ENCODE peak calls at places on chromosomes 3 and 15, in eight cellular contexts. One of them, this sample, is unnamed.

GRCh38 chr3:126888186-126888760 is 94.6 kb upstream of the PLXNA1 start:
- DNase-seq in foreskin fibroblast: no peak
- DNase-seq in HFFc6: no peak
- DNase-seq in RPMI8226: no peak
- DNase-seq in KG1: no peak
- DNase-seq in effector memory CD8-positive, alpha-beta T cell: no peak
- DNase-seq in AG10803: no peak
- DNase-seq in stimulated activated CD8-positive, alpha-beta memory T cell treated with anti-CD3 and anti-CD28 coated beads, Interleukin-7, amount 100 ng/mL, for 1 hour: no peak
- DNase-seq in this sample: no peak

GRCh38 chr15:70258369-70259029 is 160.8 kb upstream of the TLE3 start:
- DNase-seq in foreskin fibroblast: no peak
- DNase-seq in HFFc6: no peak
- DNase-seq in RPMI8226: peak
- DNase-seq in KG1: peak
- DNase-seq in effector memory CD8-positive, alpha-beta T cell: peak
- DNase-seq in AG10803: no peak
- DNase-seq in stimulated activated CD8-positive, alpha-beta memory T cell treated with anti-CD3 and anti-CD28 coated beads, Interleukin-7, amount 100 ng/mL, for 1 hour: peak
- DNase-seq in this sample: peak

GRCh38 chr15:65277015-65277414 is 9.7 kb downstream of the PARP16 start:
- DNase-seq in foreskin fibroblast: no peak
- DNase-seq in HFFc6: no peak
- DNase-seq in RPMI8226: no peak
- DNase-seq in KG1: no peak
- DNase-seq in effector memory CD8-positive, alpha-beta T cell: no peak
- DNase-seq in AG10803: no peak
- DNase-seq in stimulated activated CD8-positive, alpha-beta memory T cell treated with anti-CD3 and anti-CD28 coated beads, Interleukin-7, amount 100 ng/mL, for 1 hour: no peak
- DNase-seq in this sample: no peak

GRCh38 chr15:28456476-28457395 is 76.0 kb downstream of the GOLGA8G start:
- DNase-seq in foreskin fibroblast: no peak
- DNase-seq in HFFc6: no peak
- DNase-seq in RPMI8226: no peak
- DNase-seq in KG1: no peak
- DNase-seq in effector memory CD8-positive, alpha-beta T cell: no peak
- DNase-seq in AG10803: no peak
- DNase-seq in stimulated activated CD8-positive, alpha-beta memory T cell treated with anti-CD3 and anti-CD28 coated beads, Interleukin-7, amount 100 ng/mL, for 1 hour: no peak
- DNase-seq in this sample: no peak

GRCh38 chr3:27431116-27431515 is 53.1 kb downstream of the SLC4A7 start:
- DNase-seq in foreskin fibroblast: peak
- DNase-seq in HFFc6: peak
- DNase-seq in RPMI8226: no peak
- DNase-seq in KG1: no peak
- DNase-seq in effector memory CD8-positive, alpha-beta T cell: no peak
- DNase-seq in AG10803: peak
- DNase-seq in stimulated activated CD8-positive, alpha-beta memory T cell treated with anti-CD3 and anti-CD28 coated beads, Interleukin-7, amount 100 ng/mL, for 1 hour: no peak
- DNase-seq in this sample: no peak

GRCh38 chr3:14797731-14798130 is 21.0 kb upstream of the FGD5 start:
- DNase-seq in foreskin fibroblast: no peak
- DNase-seq in HFFc6: no peak
- DNase-seq in RPMI8226: no peak
- DNase-seq in KG1: no peak
- DNase-seq in effector memory CD8-positive, alpha-beta T cell: no peak
- DNase-seq in AG10803: no peak
- DNase-seq in stimulated activated CD8-positive, alpha-beta memory T cell treated with anti-CD3 and anti-CD28 coated beads, Interleukin-7, amount 100 ng/mL, for 1 hour: no peak
- DNase-seq in this sample: no peak

GRCh38 chr3:141844108-141844507 is 32.3 kb upstream of the ATP1B3 start:
- DNase-seq in foreskin fibroblast: no peak
- DNase-seq in HFFc6: no peak
- DNase-seq in RPMI8226: no peak
- DNase-seq in KG1: no peak
- DNase-seq in effector memory CD8-positive, alpha-beta T cell: no peak
- DNase-seq in AG10803: no peak
- DNase-seq in stimulated activated CD8-positive, alpha-beta memory T cell treated with anti-CD3 and anti-CD28 coated beads, Interleukin-7, amount 100 ng/mL, for 1 hour: no peak
- DNase-seq in this sample: no peak

GRCh38 chr15:73826711-73827243 is 46.6 kb upstream of the TBC1D21 start:
- DNase-seq in foreskin fibroblast: no peak
- DNase-seq in HFFc6: no peak
- DNase-seq in RPMI8226: no peak
- DNase-seq in KG1: no peak
- DNase-seq in effector memory CD8-positive, alpha-beta T cell: no peak
- DNase-seq in AG10803: no peak
- DNase-seq in stimulated activated CD8-positive, alpha-beta memory T cell treated with anti-CD3 and anti-CD28 coated beads, Interleukin-7, amount 100 ng/mL, for 1 hour: no peak
- DNase-seq in this sample: no peak

GRCh38 chr3:177618873-177619771 is 421.8 kb upstream of the TBL1XR1 start:
- DNase-seq in foreskin fibroblast: peak
- DNase-seq in HFFc6: peak
- DNase-seq in RPMI8226: peak
- DNase-seq in KG1: no peak
- DNase-seq in effector memory CD8-positive, alpha-beta T cell: no peak
- DNase-seq in AG10803: peak
- DNase-seq in stimulated activated CD8-positive, alpha-beta memory T cell treated with anti-CD3 and anti-CD28 coated beads, Interleukin-7, amount 100 ng/mL, for 1 hour: no peak
- DNase-seq in this sample: no peak

GRCh38 chr3:110567032-110567431 is 504.6 kb upstream of the NECTIN3 start:
- DNase-seq in foreskin fibroblast: peak
- DNase-seq in HFFc6: no peak
- DNase-seq in RPMI8226: no peak
- DNase-seq in KG1: no peak
- DNase-seq in effector memory CD8-positive, alpha-beta T cell: no peak
- DNase-seq in AG10803: no peak
- DNase-seq in stimulated activated CD8-positive, alpha-beta memory T cell treated with anti-CD3 and anti-CD28 coated beads, Interleukin-7, amount 100 ng/mL, for 1 hour: no peak
- DNase-seq in this sample: no peak

GRCh38 chr15:77507911-77508310 is 87.2 kb downstream of the HMG20A start:
- DNase-seq in foreskin fibroblast: peak
- DNase-seq in HFFc6: no peak
- DNase-seq in RPMI8226: peak
- DNase-seq in KG1: no peak
- DNase-seq in effector memory CD8-positive, alpha-beta T cell: no peak
- DNase-seq in AG10803: peak
- DNase-seq in stimulated activated CD8-positive, alpha-beta memory T cell treated with anti-CD3 and anti-CD28 coated beads, Interleukin-7, amount 100 ng/mL, for 1 hour: no peak
- DNase-seq in this sample: no peak

GRCh38 chr3:10334461-10334860 is 13.5 kb upstream of the SEC13 start:
- DNase-seq in foreskin fibroblast: peak
- DNase-seq in HFFc6: peak
- DNase-seq in RPMI8226: no peak
- DNase-seq in KG1: no peak
- DNase-seq in effector memory CD8-positive, alpha-beta T cell: no peak
- DNase-seq in AG10803: peak
- DNase-seq in stimulated activated CD8-positive, alpha-beta memory T cell treated with anti-CD3 and anti-CD28 coated beads, Interleukin-7, amount 100 ng/mL, for 1 hour: no peak
- DNase-seq in this sample: no peak

GRCh38 chr3:13853978-13854296 is 25.9 kb downstream of the WNT7A start:
- DNase-seq in foreskin fibroblast: no peak
- DNase-seq in HFFc6: no peak
- DNase-seq in RPMI8226: peak
- DNase-seq in KG1: no peak
- DNase-seq in effector memory CD8-positive, alpha-beta T cell: no peak
- DNase-seq in AG10803: no peak
- DNase-seq in stimulated activated CD8-positive, alpha-beta memory T cell treated with anti-CD3 and anti-CD28 coated beads, Interleukin-7, amount 100 ng/mL, for 1 hour: no peak
- DNase-seq in this sample: no peak

GRCh38 chr3:168622795-168623194 is 527.1 kb upstream of the GOLIM4 start:
- DNase-seq in foreskin fibroblast: no peak
- DNase-seq in HFFc6: no peak
- DNase-seq in RPMI8226: no peak
- DNase-seq in KG1: no peak
- DNase-seq in effector memory CD8-positive, alpha-beta T cell: no peak
- DNase-seq in AG10803: no peak
- DNase-seq in stimulated activated CD8-positive, alpha-beta memory T cell treated with anti-CD3 and anti-CD28 coated beads, Interleukin-7, amount 100 ng/mL, for 1 hour: no peak
- DNase-seq in this sample: no peak

GRCh38 chr3:13776253-13777050 is 103.4 kb downstream of the WNT7A start:
- DNase-seq in foreskin fibroblast: no peak
- DNase-seq in HFFc6: no peak
- DNase-seq in RPMI8226: no peak
- DNase-seq in KG1: no peak
- DNase-seq in effector memory CD8-positive, alpha-beta T cell: no peak
- DNase-seq in AG10803: no peak
- DNase-seq in stimulated activated CD8-positive, alpha-beta memory T cell treated with anti-CD3 and anti-CD28 coated beads, Interleukin-7, amount 100 ng/mL, for 1 hour: no peak
- DNase-seq in this sample: no peak

GRCh38 chr3:11721114-11721440 is 77.4 kb upstream of the VGLL4 start:
- DNase-seq in foreskin fibroblast: no peak
- DNase-seq in HFFc6: no peak
- DNase-seq in RPMI8226: peak
- DNase-seq in KG1: no peak
- DNase-seq in effector memory CD8-positive, alpha-beta T cell: no peak
- DNase-seq in AG10803: peak
- DNase-seq in stimulated activated CD8-positive, alpha-beta memory T cell treated with anti-CD3 and anti-CD28 coated beads, Interleukin-7, amount 100 ng/mL, for 1 hour: no peak
- DNase-seq in this sample: no peak

GRCh38 chr3:51686512-51687215 is 15.6 kb downstream of the TEX264 start:
- DNase-seq in foreskin fibroblast: peak
- DNase-seq in HFFc6: no peak
- DNase-seq in RPMI8226: no peak
- DNase-seq in KG1: peak
- DNase-seq in effector memory CD8-positive, alpha-beta T cell: peak
- DNase-seq in AG10803: peak
- DNase-seq in stimulated activated CD8-positive, alpha-beta memory T cell treated with anti-CD3 and anti-CD28 coated beads, Interleukin-7, amount 100 ng/mL, for 1 hour: peak
- DNase-seq in this sample: peak

GRCh38 chr3:139772539-139773500 is 95.0 kb upstream of the NMNAT3 start:
- DNase-seq in foreskin fibroblast: peak
- DNase-seq in HFFc6: peak
- DNase-seq in RPMI8226: no peak
- DNase-seq in KG1: no peak
- DNase-seq in effector memory CD8-positive, alpha-beta T cell: no peak
- DNase-seq in AG10803: peak
- DNase-seq in stimulated activated CD8-positive, alpha-beta memory T cell treated with anti-CD3 and anti-CD28 coated beads, Interleukin-7, amount 100 ng/mL, for 1 hour: no peak
- DNase-seq in this sample: no peak

GRCh38 chr3:16667633-16668032 is 62.4 kb upstream of the DAZL start:
- DNase-seq in foreskin fibroblast: no peak
- DNase-seq in HFFc6: no peak
- DNase-seq in RPMI8226: no peak
- DNase-seq in KG1: no peak
- DNase-seq in effector memory CD8-positive, alpha-beta T cell: no peak
- DNase-seq in AG10803: no peak
- DNase-seq in stimulated activated CD8-positive, alpha-beta memory T cell treated with anti-CD3 and anti-CD28 coated beads, Interleukin-7, amount 100 ng/mL, for 1 hour: no peak
- DNase-seq in this sample: no peak

GRCh38 chr3:140948460-140949249 is 7.0 kb downstream of the SLC25A36 start:
- DNase-seq in foreskin fibroblast: no peak
- DNase-seq in HFFc6: no peak
- DNase-seq in RPMI8226: no peak
- DNase-seq in KG1: no peak
- DNase-seq in effector memory CD8-positive, alpha-beta T cell: no peak
- DNase-seq in AG10803: no peak
- DNase-seq in stimulated activated CD8-positive, alpha-beta memory T cell treated with anti-CD3 and anti-CD28 coated beads, Interleukin-7, amount 100 ng/mL, for 1 hour: no peak
- DNase-seq in this sample: no peak

GRCh38 chr15:62912282-62912681 is 130.3 kb upstream of the TPM1 start:
- DNase-seq in foreskin fibroblast: no peak
- DNase-seq in HFFc6: no peak
- DNase-seq in RPMI8226: no peak
- DNase-seq in KG1: no peak
- DNase-seq in effector memory CD8-positive, alpha-beta T cell: no peak
- DNase-seq in AG10803: no peak
- DNase-seq in stimulated activated CD8-positive, alpha-beta memory T cell treated with anti-CD3 and anti-CD28 coated beads, Interleukin-7, amount 100 ng/mL, for 1 hour: no peak
- DNase-seq in this sample: no peak

GRCh38 chr3:46908986-46909534 is 31.5 kb downstream of the PTH1R start:
- DNase-seq in foreskin fibroblast: no peak
- DNase-seq in HFFc6: no peak
- DNase-seq in RPMI8226: no peak
- DNase-seq in KG1: no peak
- DNase-seq in effector memory CD8-positive, alpha-beta T cell: no peak
- DNase-seq in AG10803: no peak
- DNase-seq in stimulated activated CD8-positive, alpha-beta memory T cell treated with anti-CD3 and anti-CD28 coated beads, Interleukin-7, amount 100 ng/mL, for 1 hour: no peak
- DNase-seq in this sample: no peak

GRCh38 chr3:129485681-129486056 is 42.8 kb upstream of the RHO start:
- DNase-seq in foreskin fibroblast: peak
- DNase-seq in HFFc6: peak
- DNase-seq in RPMI8226: peak
- DNase-seq in KG1: no peak
- DNase-seq in effector memory CD8-positive, alpha-beta T cell: no peak
- DNase-seq in AG10803: peak
- DNase-seq in stimulated activated CD8-positive, alpha-beta memory T cell treated with anti-CD3 and anti-CD28 coated beads, Interleukin-7, amount 100 ng/mL, for 1 hour: no peak
- DNase-seq in this sample: no peak

This sample was measured in CMK.